ENCODE peak calls at places on chromosome 11, in nine cellular contexts. One of them, this sample, is unnamed. For H3K9me3 and H3K27me3, the result is how much of the 10 kb centered on the place peaks cover.

GRCh38 chr11:74926304-74927030 is 22.4 kb downstream of the XRRA1 start:
- DNase-seq in psoas muscle: no peak
- DNase-seq in cardiac muscle cell: no peak
- DNase-seq in GM12878: no peak
- DNase-seq in BE2C: no peak
- DNase-seq in mammary epithelial cell: peak
- DNase-seq in CD4-positive, CD25-positive, alpha-beta regulatory T cell: no peak
- DNase-seq in pancreas: no peak
- DNase-seq in CD8-positive, alpha-beta memory T cell: no peak
- DNase-seq in this sample: no peak

GRCh38 chr11:81497202-81497804 is 1236.4 kb downstream of the FAM181B start:
- DNase-seq in psoas muscle: no peak
- DNase-seq in cardiac muscle cell: peak
- DNase-seq in GM12878: no peak
- DNase-seq in BE2C: peak
- DNase-seq in mammary epithelial cell: peak
- DNase-seq in CD4-positive, CD25-positive, alpha-beta regulatory T cell: no peak
- DNase-seq in pancreas: no peak
- DNase-seq in CD8-positive, alpha-beta memory T cell: no peak
- DNase-seq in this sample: no peak

GRCh38 chr11:36333468-36333867 is 37.4 kb downstream of the PRR5L start:
- DNase-seq in psoas muscle: no peak
- DNase-seq in cardiac muscle cell: no peak
- DNase-seq in GM12878: no peak
- DNase-seq in BE2C: no peak
- DNase-seq in mammary epithelial cell: peak
- DNase-seq in CD4-positive, CD25-positive, alpha-beta regulatory T cell: no peak
- DNase-seq in pancreas: no peak
- DNase-seq in CD8-positive, alpha-beta memory T cell: no peak
- DNase-seq in this sample: no peak

GRCh38 chr11:726278-726915 is 20.4 kb downstream of the EPS8L2 start:
- DNase-seq in psoas muscle: peak
- DNase-seq in cardiac muscle cell: peak
- DNase-seq in GM12878: no peak
- DNase-seq in BE2C: peak
- DNase-seq in mammary epithelial cell: peak
- DNase-seq in CD4-positive, CD25-positive, alpha-beta regulatory T cell: no peak
- DNase-seq in pancreas: peak
- DNase-seq in CD8-positive, alpha-beta memory T cell: peak
- DNase-seq in this sample: peak

GRCh38 chr11:112773256-112773655 is 188.0 kb upstream of the NCAM1 start:
- DNase-seq in psoas muscle: no peak
- DNase-seq in cardiac muscle cell: no peak
- DNase-seq in GM12878: no peak
- DNase-seq in BE2C: no peak
- DNase-seq in mammary epithelial cell: no peak
- DNase-seq in CD4-positive, CD25-positive, alpha-beta regulatory T cell: no peak
- DNase-seq in pancreas: no peak
- DNase-seq in CD8-positive, alpha-beta memory T cell: no peak
- DNase-seq in this sample: no peak

GRCh38 chr11:35170503-35170902 is 31.5 kb downstream of the CD44 start:
- DNase-seq in psoas muscle: no peak
- DNase-seq in cardiac muscle cell: no peak
- DNase-seq in GM12878: no peak
- DNase-seq in BE2C: no peak
- DNase-seq in mammary epithelial cell: no peak
- DNase-seq in CD4-positive, CD25-positive, alpha-beta regulatory T cell: no peak
- DNase-seq in pancreas: no peak
- DNase-seq in CD8-positive, alpha-beta memory T cell: peak
- DNase-seq in this sample: no peak

GRCh38 chr11:10497371-10498021 is 42.4 kb downstream of the AMPD3 start:
- DNase-seq in psoas muscle: no peak
- DNase-seq in cardiac muscle cell: no peak
- DNase-seq in GM12878: no peak
- DNase-seq in BE2C: no peak
- DNase-seq in mammary epithelial cell: no peak
- DNase-seq in CD4-positive, CD25-positive, alpha-beta regulatory T cell: no peak
- DNase-seq in pancreas: no peak
- DNase-seq in CD8-positive, alpha-beta memory T cell: no peak
- DNase-seq in this sample: no peak

GRCh38 chr11:78655561-78655960 is 80.9 kb upstream of the NARS2 start:
- DNase-seq in psoas muscle: no peak
- DNase-seq in cardiac muscle cell: no peak
- DNase-seq in GM12878: no peak
- DNase-seq in BE2C: no peak
- DNase-seq in mammary epithelial cell: no peak
- DNase-seq in CD4-positive, CD25-positive, alpha-beta regulatory T cell: no peak
- DNase-seq in pancreas: no peak
- DNase-seq in CD8-positive, alpha-beta memory T cell: no peak
- DNase-seq in this sample: no peak

GRCh38 chr11:35003658-35004057 is 87.2 kb downstream of the PDHX start:
- DNase-seq in psoas muscle: no peak
- DNase-seq in cardiac muscle cell: no peak
- DNase-seq in GM12878: no peak
- DNase-seq in BE2C: no peak
- DNase-seq in mammary epithelial cell: no peak
- DNase-seq in CD4-positive, CD25-positive, alpha-beta regulatory T cell: no peak
- DNase-seq in pancreas: no peak
- DNase-seq in CD8-positive, alpha-beta memory T cell: no peak
- DNase-seq in this sample: no peak

GRCh38 chr11:77081381-77081851 is 14.6 kb downstream of the CAPN5 start:
- DNase-seq in psoas muscle: no peak
- DNase-seq in cardiac muscle cell: no peak
- DNase-seq in GM12878: no peak
- DNase-seq in BE2C: peak
- DNase-seq in mammary epithelial cell: no peak
- DNase-seq in CD4-positive, CD25-positive, alpha-beta regulatory T cell: no peak
- DNase-seq in pancreas: peak
- DNase-seq in CD8-positive, alpha-beta memory T cell: no peak
- DNase-seq in this sample: peak

GRCh38 chr11:36465449-36466163 is 44.5 kb downstream of the TRAF6 start:
- DNase-seq in psoas muscle: no peak
- DNase-seq in cardiac muscle cell: no peak
- DNase-seq in GM12878: no peak
- DNase-seq in BE2C: no peak
- DNase-seq in mammary epithelial cell: peak
- DNase-seq in CD4-positive, CD25-positive, alpha-beta regulatory T cell: no peak
- DNase-seq in pancreas: no peak
- DNase-seq in CD8-positive, alpha-beta memory T cell: no peak
- DNase-seq in this sample: no peak

GRCh38 chr11:2211113-2211971 is 39.7 kb upstream of the TH start:
- DNase-seq in psoas muscle: no peak
- DNase-seq in cardiac muscle cell: no peak
- DNase-seq in GM12878: no peak
- DNase-seq in BE2C: no peak
- DNase-seq in mammary epithelial cell: no peak
- DNase-seq in CD4-positive, CD25-positive, alpha-beta regulatory T cell: no peak
- DNase-seq in pancreas: peak
- DNase-seq in CD8-positive, alpha-beta memory T cell: no peak
- DNase-seq in this sample: peak

GRCh38 chr11:959608-960007 is 33.9 kb downstream of the AP2A2 start:
- DNase-seq in psoas muscle: no peak
- DNase-seq in cardiac muscle cell: no peak
- DNase-seq in GM12878: no peak
- DNase-seq in BE2C: no peak
- DNase-seq in mammary epithelial cell: no peak
- DNase-seq in CD4-positive, CD25-positive, alpha-beta regulatory T cell: no peak
- DNase-seq in pancreas: no peak
- DNase-seq in CD8-positive, alpha-beta memory T cell: no peak
- DNase-seq in this sample: no peak

DNA sequence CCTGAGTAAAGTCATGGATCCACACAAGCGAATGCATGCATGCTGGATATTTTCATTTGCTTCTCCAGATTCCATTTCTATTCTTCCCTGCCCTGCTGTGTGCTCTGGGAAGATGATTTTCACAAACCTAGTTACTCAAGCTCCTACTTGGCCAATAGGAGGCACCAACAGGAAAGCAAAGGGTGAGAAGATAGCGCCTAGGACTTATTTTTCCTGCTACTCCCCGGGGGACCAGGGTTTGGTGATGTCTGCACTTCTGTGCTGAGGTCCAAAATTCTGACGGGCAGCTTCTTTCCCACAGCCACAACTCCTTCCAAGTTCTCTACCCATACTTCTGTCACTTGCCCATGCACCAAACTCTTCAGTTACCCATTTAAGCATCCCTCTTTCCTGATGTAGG is 509.3 kb upstream of the TENM4 start:
- DNase-seq in psoas muscle: no peak
- DNase-seq in cardiac muscle cell: no peak
- DNase-seq in GM12878: no peak
- DNase-seq in BE2C: no peak
- DNase-seq in mammary epithelial cell: no peak
- DNase-seq in CD4-positive, CD25-positive, alpha-beta regulatory T cell: no peak
- DNase-seq in pancreas: no peak
- DNase-seq in CD8-positive, alpha-beta memory T cell: no peak
- DNase-seq in this sample: no peak
- H3K9me3 ChIP-seq in psoas muscle: under half
- H3K9me3 ChIP-seq in cardiac muscle cell: under half
- H3K9me3 ChIP-seq in GM12878: under half
- H3K9me3 ChIP-seq in BE2C: under half
- H3K9me3 ChIP-seq in mammary epithelial cell: under half
- H3K9me3 ChIP-seq in CD4-positive, CD25-positive, alpha-beta regulatory T cell: under half
- H3K9me3 ChIP-seq in pancreas: under half
- H3K9me3 ChIP-seq in CD8-positive, alpha-beta memory T cell: under half
- H3K9me3 ChIP-seq in this sample: under half

GRCh38 chr11:44729065-44729464 is 2.3 kb downstream of the TSPAN18 start:
- DNase-seq in psoas muscle: no peak
- DNase-seq in cardiac muscle cell: no peak
- DNase-seq in GM12878: no peak
- DNase-seq in BE2C: no peak
- DNase-seq in mammary epithelial cell: no peak
- DNase-seq in CD4-positive, CD25-positive, alpha-beta regulatory T cell: no peak
- DNase-seq in pancreas: no peak
- DNase-seq in CD8-positive, alpha-beta memory T cell: no peak
- DNase-seq in this sample: no peak

GRCh38 chr11:44729718-44730117 is 3.0 kb downstream of the TSPAN18 start:
- DNase-seq in psoas muscle: no peak
- DNase-seq in cardiac muscle cell: no peak
- DNase-seq in GM12878: no peak
- DNase-seq in BE2C: no peak
- DNase-seq in mammary epithelial cell: peak
- DNase-seq in CD4-positive, CD25-positive, alpha-beta regulatory T cell: no peak
- DNase-seq in pancreas: no peak
- DNase-seq in CD8-positive, alpha-beta memory T cell: no peak
- DNase-seq in this sample: no peak

GRCh38 chr11:44728085-44728410 is 1.3 kb downstream of the TSPAN18 start:
- DNase-seq in psoas muscle: no peak
- DNase-seq in cardiac muscle cell: no peak
- DNase-seq in GM12878: no peak
- DNase-seq in BE2C: no peak
- DNase-seq in mammary epithelial cell: no peak
- DNase-seq in CD4-positive, CD25-positive, alpha-beta regulatory T cell: no peak
- DNase-seq in pancreas: no peak
- DNase-seq in CD8-positive, alpha-beta memory T cell: no peak
- DNase-seq in this sample: no peak

GRCh38 chr11:44727373-44728084 is 767 bp downstream of the TSPAN18 start:
- DNase-seq in psoas muscle: peak
- DNase-seq in cardiac muscle cell: peak
- DNase-seq in GM12878: no peak
- DNase-seq in BE2C: peak
- DNase-seq in mammary epithelial cell: peak
- DNase-seq in CD4-positive, CD25-positive, alpha-beta regulatory T cell: peak
- DNase-seq in pancreas: peak
- DNase-seq in CD8-positive, alpha-beta memory T cell: peak
- DNase-seq in this sample: no peak

DNA sequence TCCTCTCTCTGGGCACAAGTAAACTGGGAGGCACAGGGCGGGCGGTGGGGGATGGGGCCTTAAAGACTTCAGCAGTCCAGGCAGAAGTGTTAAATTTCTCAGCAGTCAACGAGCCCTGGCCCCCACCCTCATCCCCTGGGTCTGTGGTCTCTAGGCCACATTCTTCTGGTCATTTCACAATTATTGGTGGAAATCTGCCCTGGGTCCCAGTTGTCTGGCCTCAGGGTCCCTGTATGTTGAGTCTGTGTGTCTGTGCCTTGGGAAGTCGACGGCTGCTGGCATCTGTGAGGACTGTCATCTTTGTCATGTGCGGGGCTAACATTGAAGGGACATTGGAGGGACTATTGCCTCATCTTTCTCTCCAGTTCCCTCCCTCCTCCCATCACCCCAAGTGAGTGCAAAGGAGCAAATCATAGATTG is 1.7 kb downstream of the TSPAN18 start:
- DNase-seq in psoas muscle: no peak
- DNase-seq in cardiac muscle cell: no peak
- DNase-seq in GM12878: no peak
- DNase-seq in BE2C: no peak
- DNase-seq in mammary epithelial cell: no peak
- DNase-seq in CD4-positive, CD25-positive, alpha-beta regulatory T cell: no peak
- DNase-seq in pancreas: no peak
- DNase-seq in CD8-positive, alpha-beta memory T cell: no peak
- DNase-seq in this sample: no peak
- H3K4me3 ChIP-seq in psoas muscle: peak
- H3K4me3 ChIP-seq in cardiac muscle cell: peak
- H3K4me3 ChIP-seq in GM12878: no peak
- H3K4me3 ChIP-seq in BE2C: peak
- H3K4me3 ChIP-seq in mammary epithelial cell: no peak
- H3K4me3 ChIP-seq in CD4-positive, CD25-positive, alpha-beta regulatory T cell: peak
- H3K4me3 ChIP-seq in pancreas: no peak
- H3K4me3 ChIP-seq in CD8-positive, alpha-beta memory T cell: peak
- H3K4me3 ChIP-seq in this sample: no peak

DNA sequence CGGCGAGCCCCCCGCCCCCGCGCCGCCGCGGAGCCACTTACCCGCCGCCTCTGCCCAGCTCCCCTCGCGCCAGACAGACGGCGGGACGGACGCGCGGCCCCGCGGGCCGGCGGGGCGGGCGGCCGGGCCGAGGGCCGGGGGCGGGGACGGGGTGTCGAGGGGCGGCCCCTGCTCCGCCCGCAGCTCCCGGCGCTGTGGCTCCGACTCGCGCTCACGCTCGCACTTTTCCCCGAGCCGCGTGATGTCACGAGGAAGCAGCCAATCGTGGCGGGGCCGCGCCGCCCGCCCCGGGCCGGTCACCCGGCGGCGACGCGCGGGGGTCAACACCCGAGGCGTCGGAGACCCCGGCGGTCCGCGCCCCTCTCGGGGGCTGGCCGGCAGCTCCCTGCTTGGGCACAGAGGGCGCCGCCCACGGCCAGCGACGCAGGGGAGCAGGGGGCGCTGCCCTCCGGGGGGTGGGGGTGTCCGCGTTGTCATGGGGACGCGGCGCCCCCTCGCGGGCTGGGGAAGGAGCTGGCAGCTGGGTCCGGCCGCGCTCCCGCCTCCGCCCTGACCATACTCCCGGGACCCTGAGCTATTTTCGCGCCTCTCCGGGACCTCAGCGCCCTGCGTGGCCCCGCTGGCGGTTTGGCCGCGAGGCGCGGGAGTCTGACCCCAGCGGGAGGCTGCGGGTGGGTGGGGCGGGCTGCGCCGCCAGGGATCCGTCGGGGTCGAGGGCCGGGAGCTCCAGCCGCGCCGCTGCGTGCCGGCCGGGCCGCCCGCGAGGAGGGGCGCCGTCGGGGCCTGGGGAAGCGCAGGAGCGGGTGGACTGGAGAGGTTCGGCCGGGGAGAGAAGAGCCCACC is at the start of gene CHRM4:
- DNase-seq in psoas muscle: no peak
- DNase-seq in cardiac muscle cell: peak
- DNase-seq in GM12878: no peak
- DNase-seq in BE2C: peak
- DNase-seq in mammary epithelial cell: peak
- DNase-seq in CD4-positive, CD25-positive, alpha-beta regulatory T cell: no peak
- DNase-seq in pancreas: no peak
- DNase-seq in CD8-positive, alpha-beta memory T cell: no peak
- DNase-seq in this sample: no peak
- H3K27me3 ChIP-seq in psoas muscle: under half
- H3K27me3 ChIP-seq in cardiac muscle cell: under half
- H3K27me3 ChIP-seq in GM12878: under half
- H3K27me3 ChIP-seq in BE2C: under half
- H3K27me3 ChIP-seq in mammary epithelial cell: under half
- H3K27me3 ChIP-seq in CD4-positive, CD25-positive, alpha-beta regulatory T cell: under half
- H3K27me3 ChIP-seq in pancreas: under half
- H3K27me3 ChIP-seq in CD8-positive, alpha-beta memory T cell: under half
- H3K27me3 ChIP-seq in this sample: under half

GRCh38 chr11:70859180-70859579 is 393.2 kb downstream of the SHANK2 start:
- DNase-seq in psoas muscle: no peak
- DNase-seq in cardiac muscle cell: no peak
- DNase-seq in GM12878: no peak
- DNase-seq in BE2C: no peak
- DNase-seq in mammary epithelial cell: no peak
- DNase-seq in CD4-positive, CD25-positive, alpha-beta regulatory T cell: no peak
- DNase-seq in pancreas: no peak
- DNase-seq in CD8-positive, alpha-beta memory T cell: no peak
- DNase-seq in this sample: no peak
- H3K9me3 ChIP-seq in psoas muscle: under half
- H3K9me3 ChIP-seq in cardiac muscle cell: under half
- H3K9me3 ChIP-seq in GM12878: under half
- H3K9me3 ChIP-seq in BE2C: under half
- H3K9me3 ChIP-seq in mammary epithelial cell: under half
- H3K9me3 ChIP-seq in CD4-positive, CD25-positive, alpha-beta regulatory T cell: under half
- H3K9me3 ChIP-seq in pancreas: under half
- H3K9me3 ChIP-seq in CD8-positive, alpha-beta memory T cell: under half
- H3K9me3 ChIP-seq in this sample: under half